ENCODE peak calls at places on chromosomes 13 and 19, in six cellular contexts. H is left colon; Q is heart left ventricle; C is memory B cell; I is activated CD4-positive, alpha-beta T cell treated with anti-CD3 and anti-CD28 coated beads, Interleukin-2, amount 50 U/mL, for 24 hours; R is NCI-H1694. K is an unnamed sample.
A peak's percentile ranks its signal among the peaks of the same experiment; 100 is the strongest.

GRCh38 chr19:30545752-30546151 is 173.6 kb downstream of the ZNF536 start:
- DNase-seq in H (no peak), Q (no peak), C (no peak), I (no peak), R (no peak), K (no peak)

GRCh38 chr13:54573186-54573585 is 1544.6 kb downstream of the OLFM4 start:
- DNase-seq in H (no peak), Q (no peak), C (no peak), I (no peak), R (no peak), K (no peak)

GRCh38 chr19:496333-496634 is at the start of gene MADCAM1:
- DNase-seq in H (no peak), Q (no peak), C (no peak), I (no peak), R (no peak), K (no peak)

GRCh38 chr19:38253788-38254187 is 2.4 kb downstream of the PPP1R14A start:
- DNase-seq in H (no peak), Q (no peak), C (no peak), I (no peak), R (no peak), K (no peak)

GRCh38 chr13:77810430-77810829 is 108.2 kb downstream of the EDNRB start:
- DNase-seq in H (no peak), Q (no peak), C (no peak), I (no peak), R (no peak), K (no peak)

GRCh38 chr19:6740589-6741348 is 1.3 kb downstream of the TRIP10 start:
- DNase-seq in H (peak; percentile 69), Q (peak; percentile 85), C (peak; percentile 51), I (no peak), R (no peak), K (no peak)

GRCh38 chr13:111031531-111031961 is 83.6 kb upstream of the ARHGEF7 start:
- DNase-seq in H (no peak), Q (no peak), C (no peak), I (no peak), R (no peak), K (no peak)

GRCh38 chr19:35114656-35115537 is 726 bp upstream of the FXYD3 start:
- DNase-seq in H (peak; percentile 86), Q (peak; percentile 82), C (peak; percentile 80), I (peak; percentile 59), R (peak; percentile 85), K (peak; percentile 86)

GRCh38 chr13:22748866-22749586 is 431.8 kb upstream of the SGCG start:
- DNase-seq in H (no peak), Q (no peak), C (no peak), I (no peak), R (no peak), K (no peak)

GRCh38 chr19:43784981-43785808 is 4.4 kb upstream of the KCNN4 start:
- DNase-seq in H (peak; percentile 61), Q (no peak), C (peak; percentile 60), I (peak; percentile 46), R (peak; percentile 52), K (no peak)

GRCh38 chr13:53873558-53873957 is 844.9 kb downstream of the OLFM4 start:
- DNase-seq in H (no peak), Q (no peak), C (no peak), I (no peak), R (no peak), K (peak; percentile 1)